ENCODE peak calls at places on chromosomes 1 and 21, in seven cellular contexts. K is bronchial epithelial cell, P is SW480, T is SJSA1, D is memory B cell, M is foreskin fibroblast, C is GM23338. N is an unnamed sample.

GRCh38 chr1:10195570-10195969 is 14.8 kb upstream of the KIF1B start:
- DNase-seq in K (peak), P (no peak), T (no peak), D (no peak), M (no peak), C (no peak), N (no peak)

GRCh38 chr1:40312238-40313205 is 4.6 kb downstream of the COL9A2 start:
- DNase-seq in K (peak), P (no peak), T (no peak), D (no peak), M (no peak), C (no peak), N (no peak)

GRCh38 chr1:246795094-246795671 is 71.0 kb downstream of the SCCPDH start:
- DNase-seq in K (no peak), P (no peak), T (no peak), D (no peak), M (no peak), C (peak), N (peak)

GRCh38 chr1:199931666-199932377 is 95.7 kb upstream of the NR5A2 start:
- DNase-seq in K (no peak), P (no peak), T (no peak), D (no peak), M (no peak), C (peak), N (no peak)

GRCh38 chr1:59915516-59915915 is 11.1 kb downstream of the CYP2J2 start:
- DNase-seq in K (peak), P (peak), T (no peak), D (no peak), M (no peak), C (no peak), N (no peak)

GRCh38 chr1:70820995-70821394 is 226.6 kb downstream of the PTGER3 start:
- DNase-seq in K (no peak), P (no peak), T (no peak), D (no peak), M (no peak), C (no peak), N (no peak)

GRCh38 chr21:27555996-27556395 is 589.1 kb upstream of the ADAMTS5 start:
- DNase-seq in K (no peak), P (no peak), T (no peak), D (no peak), M (no peak), C (no peak), N (no peak)

GRCh38 chr1:178094752-178095645 is 1.1 kb downstream of the RASAL2 start:
- DNase-seq in K (peak), P (peak), T (no peak), D (no peak), M (peak), C (no peak), N (no peak)

GRCh38 chr21:43644609-43645008 is 14.7 kb downstream of the HSF2BP start:
- DNase-seq in K (peak), P (no peak), T (peak), D (no peak), M (no peak), C (no peak), N (no peak)

GRCh38 chr1:91817506-91817905 is 68.4 kb downstream of the TGFBR3 start:
- DNase-seq in K (no peak), P (no peak), T (no peak), D (no peak), M (no peak), C (no peak), N (no peak)

GRCh38 chr1:65420590-65421340 is at the start of the genes LEPR and LEPROT:
- DNase-seq in K (no peak), P (peak), T (no peak), D (no peak), M (no peak), C (peak), N (peak)